ENCODE peak calls at places on chromosomes 7 and 10, in five cellular contexts. G is AG04450, B is AG09309, T is WTC11, P is dorsolateral prefrontal cortex. Q is an unnamed sample.

GRCh38 chr7:150335101-150335773 is 6.2 kb downstream of the RARRES2 start:
- DNase-seq in G (peak), P (no peak), B (no peak), T (peak), Q (peak)

GRCh38 chr10:4725917-4726606 is 99.9 kb upstream of the AKR1E2 start:
- DNase-seq in B (peak), P (no peak), G (peak), T (no peak), Q (peak)

GRCh38 chr7:22488643-22489462 is 11.1 kb downstream of the STEAP1B start:
- DNase-seq in B (no peak), T (peak), G (peak), P (peak), Q (peak)

GRCh38 chr7:22726345-22726848 is 603 bp upstream of the IL6 start:
- DNase-seq in B (no peak), P (no peak), G (peak), T (peak), Q (peak)

GRCh38 chr7:144384555-144385245 is 18.8 kb downstream of the NOBOX start:
- DNase-seq in P (no peak), T (no peak), G (no peak), B (no peak), Q (no peak)

GRCh38 chr10:133264455-133264854 is 12.2 kb downstream of the ADAM8 start:
- DNase-seq in G (no peak), B (no peak), T (no peak), P (no peak), Q (no peak)

GRCh38 chr10:79320785-79321493 is 26.3 kb upstream of the PPIF start:
- DNase-seq in P (no peak), G (peak), B (peak), T (no peak), Q (peak)

GRCh38 chr10:42640610-42641229 is 2.4 kb upstream of the ZNF33B start:
- DNase-seq in P (no peak), G (no peak), B (no peak), T (no peak), Q (no peak)

GRCh38 chr10:88926484-88927249 is 25.9 kb downstream of the ACTA2 start:
- DNase-seq in B (peak), P (no peak), T (no peak), G (peak), Q (peak)

GRCh38 chr7:40996330-40996729 is 706.6 kb downstream of the INHBA start:
- DNase-seq in G (no peak), P (no peak), T (no peak), B (no peak), Q (no peak)

GRCh38 chr10:23656735-23657134 is 217.9 kb downstream of the OTUD1 start:
- DNase-seq in T (peak), G (no peak), P (no peak), B (no peak), Q (no peak)

GRCh38 chr7:82230826-82231581 is 212.6 kb downstream of the CACNA2D1 start:
- DNase-seq in G (no peak), P (no peak), B (no peak), T (no peak), Q (no peak)

GRCh38 chr10:98403812-98404504 is 11.0 kb downstream of the PYROXD2 start:
- DNase-seq in B (no peak), G (peak), P (no peak), T (no peak), Q (peak)

GRCh38 chr7:1700086-1700485 is 30.0 kb downstream of the ELFN1 start:
- DNase-seq in P (peak), T (no peak), G (no peak), B (no peak), Q (no peak)

GRCh38 chr7:102823715-102824114 is 74.9 kb downstream of the FAM185A start:
- DNase-seq in G (no peak), B (no peak), P (no peak), T (no peak), Q (no peak)

GRCh38 chr10:68938117-68938516 is 17.9 kb upstream of the DDX21 start:
- DNase-seq in P (no peak), G (no peak), T (no peak), B (no peak), Q (no peak)

GRCh38 chr7:45183711-45184210 is 26.2 kb downstream of the RAMP3 start:
- DNase-seq in G (no peak), T (no peak), B (no peak), P (no peak), Q (no peak)

GRCh38 chr7:75038508-75038907 is 35.1 kb downstream of the RCC1L start:
- DNase-seq in P (no peak), G (no peak), B (no peak), T (no peak), Q (no peak)
- TF ChIP-seq CTCF in P (no peak), G (no peak), B (no peak), T (no peak), Q (no peak)

DNA sequence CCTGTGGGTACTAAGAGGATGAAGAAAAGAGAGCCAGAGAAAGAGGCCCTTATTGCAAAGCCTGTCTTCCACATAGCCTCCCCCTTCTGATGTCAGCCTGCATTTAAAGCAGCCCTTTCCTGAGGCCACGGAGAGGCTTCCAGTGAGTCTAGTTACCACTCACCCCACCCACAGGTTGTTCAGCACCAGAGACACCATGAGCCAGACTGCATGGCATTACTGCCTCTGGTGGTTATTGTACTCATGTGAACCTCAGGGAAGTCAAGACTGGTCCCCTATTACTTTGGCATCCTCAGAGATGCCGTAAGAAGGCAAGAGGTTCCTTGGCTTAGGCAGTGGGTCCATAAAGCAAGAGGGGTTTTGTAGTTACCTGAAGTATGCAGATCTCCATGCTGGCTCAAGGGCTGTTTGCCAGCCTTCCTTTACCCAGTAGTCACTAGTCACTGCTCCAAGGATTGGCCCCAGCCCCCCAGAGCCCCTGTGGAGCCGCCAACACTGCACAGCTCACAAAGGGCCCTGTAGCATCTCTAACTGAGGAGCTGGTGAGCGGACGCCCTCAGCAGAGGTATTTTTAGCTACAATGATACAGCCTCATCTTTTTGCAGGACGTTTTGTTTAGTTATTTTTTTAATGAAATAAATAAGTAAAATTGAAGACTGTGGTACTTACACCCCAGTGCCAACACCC is 20.7 kb downstream of the LRRC4 start:
- DNase-seq in G (no peak), B (no peak), T (no peak), P (no peak), Q (no peak)
- TF ChIP-seq CTCF in G (peak), B (peak), T (no peak), P (no peak), Q (no peak)

DNA sequence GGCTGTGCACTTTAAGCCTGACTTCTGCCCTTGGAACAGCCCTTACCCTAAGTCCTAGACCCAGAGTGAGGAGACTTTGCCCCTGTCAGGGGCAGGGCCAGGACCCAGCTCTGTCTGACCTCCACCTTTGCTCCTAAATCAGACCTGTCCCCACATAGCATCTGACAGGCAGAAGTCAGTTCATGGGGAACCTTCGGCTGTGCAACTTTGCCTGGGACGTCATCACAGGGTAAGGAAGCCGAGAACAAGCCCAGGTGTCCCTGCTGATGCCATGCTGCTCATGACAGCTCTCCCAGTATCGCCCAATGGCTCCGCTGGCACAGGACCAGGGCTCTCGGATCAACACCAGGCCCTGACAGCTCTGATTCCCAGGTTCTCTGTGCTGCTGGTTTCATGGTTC is 55.4 kb downstream of the TNS3 start:
- DNase-seq in B (no peak), G (no peak), P (no peak), T (no peak), Q (no peak)
- TF ChIP-seq CTCF in B (no peak), G (no peak), P (no peak), T (no peak), Q (no peak)

GRCh38 chr7:100089458-100090201 is 861 bp downstream of the COPS6 start:
- DNase-seq in T (no peak), P (no peak), B (no peak), G (no peak), Q (peak)
- TF ChIP-seq CTCF in T (no peak), P (no peak), B (no peak), G (no peak), Q (no peak)

GRCh38 chr7:24722386-24723177 is 34.7 kb downstream of the GSDME start:
- DNase-seq in G (no peak), T (no peak), P (no peak), B (no peak), Q (peak)
- TF ChIP-seq CTCF in G (peak), T (no peak), P (peak), B (peak), Q (peak)

GRCh38 chr7:158973440-158973839 is 117.1 kb downstream of the DYNC2I1 start:
- DNase-seq in T (peak), B (no peak), P (no peak), G (no peak), Q (no peak)
- TF ChIP-seq CTCF in T (no peak), B (no peak), P (no peak), G (no peak), Q (no peak)

DNA sequence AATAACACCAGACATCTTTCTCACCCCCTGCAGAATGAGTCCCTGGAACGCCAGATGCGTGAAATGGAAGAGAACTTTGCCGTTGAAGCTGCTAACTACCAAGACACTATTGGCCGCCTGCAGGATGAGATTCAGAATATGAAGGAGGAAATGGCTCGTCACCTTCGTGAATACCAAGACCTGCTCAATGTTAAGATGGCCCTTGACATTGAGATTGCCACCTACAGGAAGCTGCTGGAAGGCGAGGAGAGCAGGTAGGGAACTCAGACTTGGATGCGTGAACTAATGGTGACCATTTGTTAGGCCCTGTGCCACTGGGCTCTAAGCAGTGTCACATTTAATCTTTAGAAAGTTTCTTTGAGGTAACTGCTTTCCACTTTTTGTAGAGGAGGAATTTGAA is 7.1 kb downstream of the VIM start:
- DNase-seq in G (no peak), T (peak), B (no peak), P (no peak), Q (no peak)
- TF ChIP-seq CTCF in G (no peak), T (no peak), B (peak), P (no peak), Q (peak)

GRCh38 chr7:126495739-126496138 is 757.0 kb downstream of the GRM8 start:
- DNase-seq in G (no peak), P (no peak), B (no peak), T (no peak), Q (no peak)
- TF ChIP-seq CTCF in G (no peak), P (no peak), B (no peak), T (no peak), Q (no peak)

Q was measured in HFFc6.